ENCODE peak calls at places on chromosomes 16 and 17, in seven cellular contexts. M is NCI-H187 treated with DMSO at 0.1 percent for 48 hours; B is sigmoid colon; X is activated T-helper 9 cell treated with anti-CD3 and anti-CD28 coated beads, Interleukin-2, amount 50 U/mL, for 16 hours; H is fibroblast of gingiva; L is WTC11; T is amniotic stem cell. U is an unnamed sample.

GRCh38 chr17:65531508-65532431 is 29.7 kb downstream of the AXIN2 start:
- DNase-seq in M (no peak), B (peak; percentile 88), X (no peak), H (peak; percentile 66), L (peak; percentile 38), T (no peak), U (no peak)

GRCh38 chr16:81335669-81336068 is 20.9 kb downstream of the GAN start:
- DNase-seq in M (no peak), B (no peak), X (no peak), H (no peak), L (no peak), T (no peak), U (no peak)

GRCh38 chr16:56986361-56986760 is 3.0 kb upstream of the NLRC5 start:
- DNase-seq in M (no peak), B (no peak), X (no peak), H (no peak), L (no peak), T (no peak), U (no peak)

GRCh38 chr17:38958756-38959155 is 8.4 kb downstream of the FBXO47 start:
- DNase-seq in M (no peak), B (no peak), X (no peak), H (peak; percentile 48), L (no peak), T (peak; percentile 34), U (no peak)

GRCh38 chr17:29572691-29573557 is 4.4 kb downstream of the TP53I13 start:
- DNase-seq in M (no peak), B (peak; percentile 74), X (peak; percentile 58), H (peak; percentile 52), L (peak; percentile 64), T (no peak), U (no peak)

GRCh38 chr16:8919934-8920465 is 37.8 kb downstream of the LITAFD start:
- DNase-seq in M (no peak), B (no peak), X (no peak), H (no peak), L (no peak), T (no peak), U (no peak)

GRCh38 chr16:51755039-51755501 is 604.0 kb upstream of the SALL1 start:
- DNase-seq in M (no peak), B (no peak), X (no peak), H (no peak), L (peak; percentile 21), T (no peak), U (no peak)

GRCh38 chr16:53732296-53732929 is 28.5 kb downstream of the FTO start:
- DNase-seq in M (no peak), B (no peak), X (no peak), H (peak; percentile 19), L (no peak), T (peak; percentile 19), U (peak; percentile 15)

GRCh38 chr16:89281189-89281577 is 63.7 kb downstream of the ZNF778 start:
- DNase-seq in M (no peak), B (no peak), X (no peak), H (no peak), L (no peak), T (no peak), U (no peak)

GRCh38 chr16:16137110-16137509 is 86.2 kb downstream of the ABCC6 start:
- DNase-seq in M (no peak), B (no peak), X (no peak), H (peak; percentile 20), L (no peak), T (no peak), U (no peak)

GRCh38 chr17:75242461-75243042 is 18.9 kb downstream of the GGA3 start:
- DNase-seq in M (no peak), B (no peak), X (no peak), H (no peak), L (no peak), T (no peak), U (no peak)

GRCh38 chr17:49637050-49637449 is 40.8 kb downstream of the SPOP start:
- DNase-seq in M (no peak), B (no peak), X (no peak), H (no peak), L (no peak), T (no peak), U (no peak)

GRCh38 chr17:37276475-37276874 is 99.3 kb upstream of the C17orf78 start:
- DNase-seq in M (no peak), B (no peak), X (no peak), H (no peak), L (no peak), T (no peak), U (peak; percentile 49)

GRCh38 chr16:70267516-70267915 is 15.8 kb upstream of the EXOSC6 start:
- DNase-seq in M (no peak), B (peak; percentile 33), X (no peak), H (peak; percentile 31), L (peak; percentile 61), T (no peak), U (no peak)

GRCh38 chr17:79813826-79814623 is 17.1 kb upstream of the CBX8 start:
- DNase-seq in M (no peak), B (no peak), X (no peak), H (no peak), L (no peak), T (no peak), U (no peak)

GRCh38 chr16:66188786-66189725 is 177.4 kb upstream of the CDH5 start:
- DNase-seq in M (no peak), B (no peak), X (no peak), H (peak; percentile 83), L (no peak), T (no peak), U (no peak)

GRCh38 chr17:9886141-9886930 is 18.7 kb downstream of the RCVRN start:
- DNase-seq in M (no peak), B (no peak), X (no peak), H (no peak), L (no peak), T (no peak), U (no peak)

GRCh38 chr17:77958716-77959215 is 263 bp downstream of the TNRC6C start:
- DNase-seq in M (no peak), B (no peak), X (peak; percentile 33), H (no peak), L (no peak), T (no peak), U (peak; percentile 8)

GRCh38 chr17:80169784-80170500 is at the start of gene CARD14:
- DNase-seq in M (no peak), B (no peak), X (no peak), H (no peak), L (no peak), T (no peak), U (no peak)

U was measured in LoVo.